ENCODE peak calls at places on chromosome 15, in four cellular contexts. One of them, this sample, is unnamed.

GRCh38 chr15:74400313-74400850 is 32.9 kb upstream of the CYP11A1 start:
- DNase-seq in hepatocyte: no peak
- DNase-seq in CD8-positive, alpha-beta T cell: peak
- DNase-seq in uterus: no peak
- DNase-seq in this sample: no peak

GRCh38 chr15:63997715-63998442 is 48.4 kb downstream of the DAPK2 start:
- DNase-seq in uterus: no peak
- DNase-seq in hepatocyte: no peak
- DNase-seq in CD8-positive, alpha-beta T cell: no peak
- DNase-seq in this sample: no peak

GRCh38 chr15:58321034-58321433 is 110.8 kb upstream of the LIPC start:
- DNase-seq in uterus: no peak
- DNase-seq in CD8-positive, alpha-beta T cell: no peak
- DNase-seq in hepatocyte: no peak
- DNase-seq in this sample: no peak

GRCh38 chr15:75733761-75734651 is 21.4 kb upstream of the CSPG4 start:
- DNase-seq in hepatocyte: no peak
- DNase-seq in CD8-positive, alpha-beta T cell: no peak
- DNase-seq in uterus: peak
- DNase-seq in this sample: no peak

GRCh38 chr15:25497934-25498333 is 59.1 kb upstream of the UBE3A start:
- DNase-seq in uterus: no peak
- DNase-seq in CD8-positive, alpha-beta T cell: no peak
- DNase-seq in hepatocyte: no peak
- DNase-seq in this sample: no peak

GRCh38 chr15:59339252-59339672 is 33.4 kb downstream of the MYO1E start:
- DNase-seq in uterus: no peak
- DNase-seq in hepatocyte: no peak
- DNase-seq in CD8-positive, alpha-beta T cell: no peak
- DNase-seq in this sample: no peak

GRCh38 chr15:73897441-73898261 is 24.3 kb downstream of the TBC1D21 start:
- DNase-seq in hepatocyte: peak
- DNase-seq in uterus: no peak
- DNase-seq in CD8-positive, alpha-beta T cell: peak
- DNase-seq in this sample: peak

GRCh38 chr15:63870403-63871209 is 36.9 kb upstream of the HERC1 start:
- DNase-seq in uterus: no peak
- DNase-seq in hepatocyte: peak
- DNase-seq in CD8-positive, alpha-beta T cell: no peak
- DNase-seq in this sample: peak

GRCh38 chr15:29312387-29312786 is 42.8 kb upstream of the NSMCE3 start:
- DNase-seq in CD8-positive, alpha-beta T cell: no peak
- DNase-seq in uterus: no peak
- DNase-seq in hepatocyte: no peak
- DNase-seq in this sample: peak

GRCh38 chr15:64911317-64912186 is at the start of gene ANKDD1A:
- DNase-seq in uterus: peak
- DNase-seq in hepatocyte: peak
- DNase-seq in CD8-positive, alpha-beta T cell: no peak
- DNase-seq in this sample: no peak

GRCh38 chr15:94584833-94585244 is 353.5 kb downstream of the MCTP2 start:
- DNase-seq in CD8-positive, alpha-beta T cell: peak
- DNase-seq in hepatocyte: no peak
- DNase-seq in uterus: peak
- DNase-seq in this sample: no peak

GRCh38 chr15:45377630-45378148 is 655 bp downstream of the GATM start:
- DNase-seq in CD8-positive, alpha-beta T cell: no peak
- DNase-seq in uterus: peak
- DNase-seq in hepatocyte: peak
- DNase-seq in this sample: no peak

GRCh38 chr15:67307156-67307555 is 52.6 kb downstream of the IQCH start:
- DNase-seq in uterus: no peak
- DNase-seq in CD8-positive, alpha-beta T cell: no peak
- DNase-seq in hepatocyte: no peak
- DNase-seq in this sample: no peak

GRCh38 chr15:25268166-25268565 is 170.7 kb downstream of the UBE3A start:
- DNase-seq in uterus: no peak
- DNase-seq in hepatocyte: no peak
- DNase-seq in CD8-positive, alpha-beta T cell: no peak
- DNase-seq in this sample: no peak

GRCh38 chr15:25701716-25702465 is 161.2 kb downstream of the ATP10A start:
- DNase-seq in hepatocyte: no peak
- DNase-seq in CD8-positive, alpha-beta T cell: no peak
- DNase-seq in uterus: no peak
- DNase-seq in this sample: no peak

GRCh38 chr15:72222433-72222832 is 8.6 kb downstream of the PKM start:
- DNase-seq in CD8-positive, alpha-beta T cell: no peak
- DNase-seq in uterus: no peak
- DNase-seq in hepatocyte: no peak
- DNase-seq in this sample: no peak

GRCh38 chr15:44265757-44266156 is 22.8 kb upstream of the GOLM2 start:
- DNase-seq in CD8-positive, alpha-beta T cell: no peak
- DNase-seq in hepatocyte: no peak
- DNase-seq in uterus: no peak
- DNase-seq in this sample: no peak

GRCh38 chr15:93800805-93801204 is 430.6 kb upstream of the MCTP2 start:
- DNase-seq in CD8-positive, alpha-beta T cell: no peak
- DNase-seq in hepatocyte: no peak
- DNase-seq in uterus: no peak
- DNase-seq in this sample: no peak

GRCh38 chr15:38041576-38041975 is 107.1 kb downstream of the TMCO5A start:
- DNase-seq in uterus: no peak
- DNase-seq in hepatocyte: peak
- DNase-seq in CD8-positive, alpha-beta T cell: no peak
- DNase-seq in this sample: no peak

GRCh38 chr15:57406040-57406772 is 29.9 kb downstream of the CGNL1 start:
- DNase-seq in CD8-positive, alpha-beta T cell: no peak
- DNase-seq in hepatocyte: no peak
- DNase-seq in uterus: no peak
- DNase-seq in this sample: no peak

GRCh38 chr15:74453925-74454763 is 6.8 kb downstream of the UBL7 start:
- DNase-seq in uterus: no peak
- DNase-seq in CD8-positive, alpha-beta T cell: no peak
- DNase-seq in hepatocyte: no peak
- DNase-seq in this sample: no peak

GRCh38 chr15:92584105-92584504 is 71.5 kb downstream of the FAM174B start:
- DNase-seq in hepatocyte: no peak
- DNase-seq in uterus: no peak
- DNase-seq in CD8-positive, alpha-beta T cell: no peak
- DNase-seq in this sample: no peak

GRCh38 chr15:85404156-85404921 is 23.9 kb downstream of the AKAP13 start:
- DNase-seq in uterus: no peak
- DNase-seq in CD8-positive, alpha-beta T cell: no peak
- DNase-seq in hepatocyte: peak
- DNase-seq in this sample: no peak

GRCh38 chr15:74489518-74490338 is 28.8 kb upstream of the UBL7 start:
- DNase-seq in hepatocyte: peak
- DNase-seq in CD8-positive, alpha-beta T cell: peak
- DNase-seq in uterus: peak
- DNase-seq in this sample: no peak

GRCh38 chr15:44441095-44441501 is 13.7 kb downstream of the CTDSPL2 start:
- DNase-seq in uterus: no peak
- DNase-seq in CD8-positive, alpha-beta T cell: no peak
- DNase-seq in hepatocyte: no peak
- DNase-seq in this sample: no peak

GRCh38 chr15:90769375-90769774 is 52.2 kb downstream of the BLM start:
- DNase-seq in hepatocyte: no peak
- DNase-seq in uterus: no peak
- DNase-seq in CD8-positive, alpha-beta T cell: no peak
- DNase-seq in this sample: no peak
- H3K4me3 ChIP-seq in hepatocyte: no peak
- H3K4me3 ChIP-seq in uterus: no peak
- H3K4me3 ChIP-seq in CD8-positive, alpha-beta T cell: no peak
- H3K4me3 ChIP-seq in this sample: no peak

GRCh38 chr15:80474224-80474619 is 70.0 kb downstream of the ARNT2 start:
- DNase-seq in CD8-positive, alpha-beta T cell: no peak
- DNase-seq in hepatocyte: no peak
- DNase-seq in uterus: no peak
- DNase-seq in this sample: no peak

GRCh38 chr15:80473574-80474223 is 69.5 kb downstream of the ARNT2 start:
- DNase-seq in CD8-positive, alpha-beta T cell: no peak
- DNase-seq in uterus: no peak
- DNase-seq in hepatocyte: no peak
- DNase-seq in this sample: no peak

GRCh38 chr15:80474751-80475295 is 70.6 kb downstream of the ARNT2 start:
- DNase-seq in CD8-positive, alpha-beta T cell: no peak
- DNase-seq in hepatocyte: no peak
- DNase-seq in uterus: no peak
- DNase-seq in this sample: no peak

GRCh38 chr15:80476036-80476435 is 71.9 kb downstream of the ARNT2 start:
- DNase-seq in CD8-positive, alpha-beta T cell: no peak
- DNase-seq in hepatocyte: no peak
- DNase-seq in uterus: no peak
- DNase-seq in this sample: no peak

GRCh38 chr15:80475572-80475971 is 71.4 kb downstream of the ARNT2 start:
- DNase-seq in hepatocyte: no peak
- DNase-seq in CD8-positive, alpha-beta T cell: no peak
- DNase-seq in uterus: no peak
- DNase-seq in this sample: no peak
- TF ChIP-seq CTCF in hepatocyte: no peak
- TF ChIP-seq CTCF in CD8-positive, alpha-beta T cell: no peak
- TF ChIP-seq CTCF in uterus: no peak
- TF ChIP-seq CTCF in this sample: peak

GRCh38 chr15:62607643-62608042 is 434.9 kb upstream of the TPM1 start:
- DNase-seq in CD8-positive, alpha-beta T cell: no peak
- DNase-seq in hepatocyte: no peak
- DNase-seq in uterus: no peak
- DNase-seq in this sample: peak
- H3K4me3 ChIP-seq in CD8-positive, alpha-beta T cell: no peak
- H3K4me3 ChIP-seq in hepatocyte: no peak
- H3K4me3 ChIP-seq in uterus: no peak
- H3K4me3 ChIP-seq in this sample: no peak

GRCh38 chr15:88986949-88987589 is 73.9 kb upstream of the MFGE8 start:
- DNase-seq in hepatocyte: peak
- DNase-seq in CD8-positive, alpha-beta T cell: no peak
- DNase-seq in uterus: no peak
- DNase-seq in this sample: no peak
- TF ChIP-seq CTCF in hepatocyte: peak
- TF ChIP-seq CTCF in CD8-positive, alpha-beta T cell: no peak
- TF ChIP-seq CTCF in uterus: no peak
- TF ChIP-seq CTCF in this sample: no peak

GRCh38 chr15:49468440-49468839 is 45.4 kb downstream of the FGF7 start:
- DNase-seq in CD8-positive, alpha-beta T cell: no peak
- DNase-seq in uterus: peak
- DNase-seq in hepatocyte: peak
- DNase-seq in this sample: no peak
- H3K4me3 ChIP-seq in CD8-positive, alpha-beta T cell: no peak
- H3K4me3 ChIP-seq in uterus: no peak
- H3K4me3 ChIP-seq in hepatocyte: no peak
- H3K4me3 ChIP-seq in this sample: no peak

GRCh38 chr15:91289324-91289723 is 189.3 kb downstream of the SV2B start:
- DNase-seq in CD8-positive, alpha-beta T cell: no peak
- DNase-seq in hepatocyte: no peak
- DNase-seq in uterus: no peak
- DNase-seq in this sample: no peak

GRCh38 chr15:91291673-91292072 is 191.6 kb downstream of the SV2B start:
- DNase-seq in CD8-positive, alpha-beta T cell: no peak
- DNase-seq in uterus: peak
- DNase-seq in hepatocyte: no peak
- DNase-seq in this sample: no peak

GRCh38 chr15:91290553-91290952 is 190.5 kb downstream of the SV2B start:
- DNase-seq in uterus: no peak
- DNase-seq in CD8-positive, alpha-beta T cell: no peak
- DNase-seq in hepatocyte: no peak
- DNase-seq in this sample: no peak

GRCh38 chr15:91298101-91298500 is 198.0 kb downstream of the SV2B start:
- DNase-seq in CD8-positive, alpha-beta T cell: no peak
- DNase-seq in hepatocyte: no peak
- DNase-seq in uterus: no peak
- DNase-seq in this sample: no peak

GRCh38 chr15:91294795-91295194 is 194.7 kb downstream of the SV2B start:
- DNase-seq in CD8-positive, alpha-beta T cell: no peak
- DNase-seq in uterus: no peak
- DNase-seq in hepatocyte: no peak
- DNase-seq in this sample: no peak
- TF ChIP-seq CTCF in CD8-positive, alpha-beta T cell: no peak
- TF ChIP-seq CTCF in uterus: no peak
- TF ChIP-seq CTCF in hepatocyte: no peak
- TF ChIP-seq CTCF in this sample: no peak

GRCh38 chr15:98683821-98684220 is 35.5 kb downstream of the IGF1R start:
- DNase-seq in uterus: no peak
- DNase-seq in hepatocyte: no peak
- DNase-seq in CD8-positive, alpha-beta T cell: no peak
- DNase-seq in this sample: no peak
- H3K4me3 ChIP-seq in uterus: no peak
- H3K4me3 ChIP-seq in hepatocyte: no peak
- H3K4me3 ChIP-seq in CD8-positive, alpha-beta T cell: no peak
- H3K4me3 ChIP-seq in this sample: no peak

GRCh38 chr15:50840520-50840919 is 68.0 kb upstream of the AP4E1 start:
- DNase-seq in CD8-positive, alpha-beta T cell: no peak
- DNase-seq in hepatocyte: no peak
- DNase-seq in uterus: no peak
- DNase-seq in this sample: no peak
- TF ChIP-seq CTCF in CD8-positive, alpha-beta T cell: no peak
- TF ChIP-seq CTCF in hepatocyte: no peak
- TF ChIP-seq CTCF in uterus: no peak
- TF ChIP-seq CTCF in this sample: peak

DNA sequence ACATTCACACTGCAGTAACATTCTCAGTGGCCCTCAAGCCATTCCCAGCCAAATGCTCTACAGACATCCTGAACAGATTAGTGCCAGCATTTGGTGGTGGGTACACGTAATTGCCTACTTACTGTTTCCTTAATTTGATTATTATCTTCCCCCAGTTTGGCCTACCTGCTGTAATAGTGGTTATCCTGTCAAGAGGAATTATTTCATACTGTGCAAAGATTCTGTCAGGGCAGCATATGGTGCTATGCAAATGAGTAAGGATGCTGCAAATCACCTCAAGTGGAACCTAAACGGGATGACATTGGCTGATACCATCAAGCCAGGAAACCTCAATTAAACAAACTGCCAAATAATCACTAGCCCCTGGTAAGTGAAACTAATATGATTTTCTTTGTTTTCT is 88.7 kb downstream of the SEMA6D start:
- DNase-seq in CD8-positive, alpha-beta T cell: no peak
- DNase-seq in hepatocyte: no peak
- DNase-seq in uterus: no peak
- DNase-seq in this sample: no peak
- H3K4me3 ChIP-seq in CD8-positive, alpha-beta T cell: no peak
- H3K4me3 ChIP-seq in hepatocyte: no peak
- H3K4me3 ChIP-seq in uterus: no peak
- H3K4me3 ChIP-seq in this sample: no peak

This sample was measured in epithelial cell of proximal tubule.